ENCODE peak calls at places on chromosomes 16 and 17, in five cellular contexts. Z, R, E, H and L are unnamed samples. For H3K4me1, the result is how much of the 10 kb centered on the place peaks cover.

GRCh38 chr16:46908540-46909372 is 24.6 kb downstream of the GPT2 start:
- DNase-seq in Z (no peak), R (peak), E (peak), H (peak), L (peak)

GRCh38 chr17:74968361-74968780 is 4.2 kb downstream of the HID1 start:
- DNase-seq in Z (no peak), R (no peak), E (no peak), H (no peak), L (peak)

GRCh38 chr16:11205754-11206459 is 50.1 kb downstream of the SOCS1 start:
- DNase-seq in Z (no peak), R (no peak), E (no peak), H (no peak), L (no peak)

GRCh38 chr16:70746040-70746707 is 54.8 kb downstream of the VAC14 start:
- DNase-seq in Z (peak), R (peak), E (peak), H (peak), L (peak)

GRCh38 chr17:46044286-46044928 is 45.4 kb downstream of the STH start:
- DNase-seq in Z (no peak), R (peak), E (peak), H (peak), L (peak)

GRCh38 chr16:65305588-65305987 is 183.7 kb upstream of the CDH11 start:
- DNase-seq in Z (no peak), R (no peak), E (no peak), H (no peak), L (no peak)

GRCh38 chr17:21104608-21105007 is 22.2 kb upstream of the DHRS7B start:
- DNase-seq in Z (no peak), R (no peak), E (no peak), H (no peak), L (no peak)

GRCh38 chr17:58242171-58242784 is 3.9 kb downstream of the LPO start:
- DNase-seq in Z (no peak), R (no peak), E (no peak), H (no peak), L (no peak)

GRCh38 chr17:46023783-46024388 is 24.8 kb downstream of the STH start:
- DNase-seq in Z (no peak), R (no peak), E (no peak), H (no peak), L (peak)

GRCh38 chr16:85348065-85348840 is 236.0 kb upstream of the CIBAR2 start:
- DNase-seq in Z (no peak), R (no peak), E (no peak), H (no peak), L (no peak)

GRCh38 chr16:84475643-84476240 is 28.7 kb downstream of the MEAK7 start:
- DNase-seq in Z (no peak), R (no peak), E (no peak), H (no peak), L (no peak)

GRCh38 chr17:2885751-2886150 is 89.5 kb downstream of the RAP1GAP2 start:
- DNase-seq in Z (no peak), R (no peak), E (no peak), H (no peak), L (no peak)

GRCh38 chr17:31144427-31144826 is 49.6 kb downstream of the NF1 start:
- DNase-seq in Z (no peak), R (no peak), E (no peak), H (no peak), L (no peak)

GRCh38 chr17:64398330-64398729 is 7.7 kb upstream of the PECAM1 start:
- DNase-seq in Z (no peak), R (no peak), E (no peak), H (no peak), L (no peak)

GRCh38 chr16:28295213-28295612 is 2.9 kb downstream of the SBK1 start:
- DNase-seq in Z (no peak), R (no peak), E (no peak), H (no peak), L (no peak)

GRCh38 chr17:61469474-61469873 is 17.3 kb downstream of the TBX4 start:
- DNase-seq in Z (no peak), R (no peak), E (no peak), H (no peak), L (no peak)

GRCh38 chr17:9968881-9969280 is 63.8 kb upstream of the RCVRN start:
- DNase-seq in Z (no peak), R (no peak), E (peak), H (no peak), L (no peak)

GRCh38 chr17:68759343-68760140 is 158.4 kb upstream of the FAM20A start:
- DNase-seq in Z (peak), R (peak), E (peak), H (peak), L (peak)

DNA sequence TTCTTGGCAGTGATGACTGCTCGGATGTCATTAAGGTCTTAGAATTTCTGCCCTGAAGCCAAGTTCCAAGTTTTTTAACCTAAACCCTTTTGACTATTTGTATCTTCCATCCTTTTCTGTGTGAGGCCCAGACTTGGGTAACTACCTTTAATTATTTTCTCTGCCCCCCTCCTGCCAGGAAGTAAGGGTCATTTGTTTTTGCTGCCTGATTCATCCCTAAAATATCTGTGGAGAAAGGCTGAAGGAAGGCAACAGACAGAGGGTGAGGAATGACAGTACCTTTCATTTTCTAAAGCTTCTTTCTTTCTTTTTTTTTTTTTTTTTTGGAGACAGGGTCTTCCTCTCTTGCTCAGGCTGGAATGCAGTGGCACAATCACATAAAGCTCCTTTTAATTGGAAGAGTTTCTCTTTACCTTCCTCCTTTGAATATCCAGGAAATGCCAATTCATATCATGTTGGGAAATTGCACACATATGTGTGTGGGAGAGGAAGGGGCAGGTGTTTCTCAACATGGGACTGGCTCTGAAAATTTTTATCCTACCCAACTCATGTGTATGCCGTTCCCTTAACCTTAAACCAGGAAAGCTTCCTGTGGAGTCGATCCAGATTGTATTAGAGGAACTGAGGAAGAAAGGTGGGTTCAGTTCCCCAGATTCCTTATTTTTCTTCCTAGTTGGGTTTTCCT is 959 bp downstream of the VPS25 start:
- DNase-seq in Z (no peak), R (no peak), E (no peak), H (no peak), L (no peak)
- H3K4me3 ChIP-seq in Z (peak), R (peak), E (peak), H (peak), L (no peak)

GRCh38 chr17:29740017-29740416 is 117.3 kb upstream of the CORO6 start:
- DNase-seq in Z (no peak), R (no peak), E (no peak), H (no peak), L (no peak)
- H3K4me1 ChIP-seq in Z (half or more), R (under half), E (under half), H (under half), L (under half)

DNA sequence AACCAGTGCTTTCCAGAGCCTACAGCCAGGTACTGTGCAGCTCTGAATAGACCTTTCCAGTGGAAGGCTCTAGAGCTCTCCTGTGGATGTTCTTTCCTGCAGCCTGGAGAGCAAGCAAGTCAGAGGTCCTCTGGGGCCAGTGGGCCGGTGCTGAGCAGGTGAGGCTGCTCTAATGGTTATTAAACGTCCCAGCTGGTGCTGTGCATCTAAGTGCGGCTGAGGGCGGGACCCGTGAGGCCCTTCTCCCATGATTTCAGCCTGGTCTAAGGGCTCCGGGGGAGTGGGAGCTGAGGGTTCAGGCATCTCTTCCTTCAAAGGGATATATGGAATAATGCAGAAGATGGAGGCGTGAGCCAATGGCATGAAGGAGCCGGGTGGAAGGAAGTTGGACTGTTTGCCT is 83.7 kb upstream of the SDK2 start:
- DNase-seq in Z (no peak), R (no peak), E (no peak), H (no peak), L (no peak)
- H3K4me3 ChIP-seq in Z (no peak), R (no peak), E (no peak), H (no peak), L (no peak)

DNA sequence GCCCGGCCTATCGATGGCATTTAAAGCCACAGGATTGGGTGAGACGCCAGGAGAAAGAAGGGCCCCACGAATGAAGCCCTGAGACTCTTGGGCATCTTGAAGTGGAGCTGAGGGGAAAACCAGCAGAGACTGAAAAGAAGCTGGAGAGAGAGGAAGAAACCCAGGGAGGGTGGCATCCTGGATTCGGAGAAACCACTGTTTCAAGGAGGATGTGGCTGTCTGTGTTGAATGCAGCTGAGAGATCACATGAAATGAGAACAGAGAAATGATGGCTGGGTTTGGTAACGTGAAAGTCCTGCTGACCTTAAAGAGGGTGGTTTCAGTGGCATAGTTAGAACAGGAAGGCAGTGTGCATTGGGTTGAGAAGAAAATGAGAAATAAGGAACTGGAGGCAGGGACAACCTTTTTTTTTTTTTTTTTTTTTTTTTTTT is 3.8 kb downstream of the TNFSF12 start:
- DNase-seq in Z (no peak), R (peak), E (no peak), H (no peak), L (peak)
- H3K4me1 ChIP-seq in Z (under half), R (under half), E (under half), H (under half), L (under half)

GRCh38 chr17:858941-859452 is 76.8 kb downstream of the MRM3 start:
- DNase-seq in Z (no peak), R (no peak), E (no peak), H (no peak), L (no peak)
- H3K4me3 ChIP-seq in Z (no peak), R (no peak), E (no peak), H (no peak), L (no peak)

GRCh38 chr17:76432712-76433336 is 20.1 kb downstream of the UBE2O start:
- DNase-seq in Z (no peak), R (no peak), E (peak), H (no peak), L (no peak)

GRCh38 chr17:76432004-76432403 is 20.9 kb downstream of the UBE2O start:
- DNase-seq in Z (no peak), R (no peak), E (no peak), H (no peak), L (no peak)

GRCh38 chr17:76431509-76431908 is 21.4 kb downstream of the UBE2O start:
- DNase-seq in Z (no peak), R (no peak), E (no peak), H (no peak), L (no peak)

GRCh38 chr17:76434870-76435269 is 18.1 kb downstream of the UBE2O start:
- DNase-seq in Z (no peak), R (no peak), E (no peak), H (no peak), L (peak)

DNA sequence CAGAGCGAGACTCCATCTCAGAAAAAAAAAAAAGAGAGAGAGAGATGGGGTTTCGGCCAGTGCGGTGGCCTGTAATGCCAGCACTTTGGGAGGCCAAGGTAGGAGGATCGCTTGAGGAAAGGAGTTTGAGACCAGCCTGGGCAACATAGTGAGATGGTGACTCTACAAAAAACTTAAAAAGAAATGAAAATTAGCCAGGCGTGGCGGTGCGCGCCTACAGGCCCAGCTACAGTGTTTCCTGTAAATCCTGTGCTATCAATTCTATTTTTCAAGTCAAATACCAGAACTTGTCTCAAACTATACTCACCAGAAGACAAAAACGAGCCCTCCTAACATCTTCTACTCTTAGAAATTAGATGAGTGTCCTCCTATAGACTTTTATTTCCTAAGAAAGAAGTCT is 19.3 kb downstream of the UBE2O start:
- DNase-seq in Z (no peak), R (no peak), E (no peak), H (no peak), L (no peak)
- H3K4me1 ChIP-seq in Z (under half), R (under half), E (under half), H (under half), L (under half)

GRCh38 chr16:80733366-80733901 is 71.0 kb downstream of the CDYL2 start:
- DNase-seq in Z (no peak), R (no peak), E (no peak), H (no peak), L (no peak)
- H3K4me3 ChIP-seq in Z (no peak), R (no peak), E (no peak), H (no peak), L (no peak)